ENCODE peak calls at places on chromosomes 11 and 22, in seven cellular contexts. X is mucosa of gallbladder, C is sciatic nerve, Z is AG09309, L is DMS 273 treated with DMSO at 0.1 percent for 48 hours, P is HFFc6, O is transverse colon. T is an unnamed sample.

GRCh38 chr11:125170001-125170405 is 5.5 kb downstream of the PKNOX2 start:
- DNase-seq in X (no peak), C (no peak), Z (no peak), L (peak), P (no peak), O (no peak), T (no peak)

GRCh38 chr11:1784761-1785650 is 21.3 kb upstream of the CTSD start:
- DNase-seq in X (no peak), C (peak), Z (no peak), L (no peak), P (no peak), O (no peak), T (no peak)

GRCh38 chr11:108973402-108974119 is 308.7 kb downstream of the DDX10 start:
- DNase-seq in X (no peak), C (no peak), Z (peak), L (no peak), P (peak), O (no peak), T (no peak)

GRCh38 chr11:60711316-60711715 is 11.9 kb downstream of the MS4A8 start:
- DNase-seq in X (peak), C (no peak), Z (no peak), L (no peak), P (no peak), O (no peak), T (no peak)

GRCh38 chr11:64598797-64599697 is 8.0 kb downstream of the SLC22A12 start:
- DNase-seq in X (no peak), C (no peak), Z (no peak), L (no peak), P (no peak), O (no peak), T (no peak)

GRCh38 chr11:64926689-64927088 is 2.2 kb downstream of the PPP2R5B start:
- DNase-seq in X (no peak), C (no peak), Z (no peak), L (no peak), P (no peak), O (no peak), T (no peak)

GRCh38 chr11:130834886-130835285 is 81.4 kb downstream of the SNX19 start:
- DNase-seq in X (no peak), C (no peak), Z (no peak), L (no peak), P (no peak), O (no peak), T (no peak)

GRCh38 chr11:120060512-120060911 is 77.4 kb downstream of the TRIM29 start:
- DNase-seq in X (no peak), C (no peak), Z (no peak), L (no peak), P (no peak), O (no peak), T (no peak)

GRCh38 chr11:74341926-74342325 is 30.5 kb upstream of the P4HA3 start:
- DNase-seq in X (no peak), C (no peak), Z (no peak), L (no peak), P (no peak), O (no peak), T (no peak)

GRCh38 chr11:63907063-63907462 is 9.9 kb downstream of the RCOR2 start:
- DNase-seq in X (no peak), C (no peak), Z (no peak), L (no peak), P (no peak), O (no peak), T (no peak)

GRCh38 chr11:77046060-77046501 is 11.9 kb downstream of the B3GNT6 start:
- DNase-seq in X (peak), C (no peak), Z (no peak), L (no peak), P (no peak), O (peak), T (peak)

GRCh38 chr11:93623179-93623578 is 38.3 kb upstream of the CEP295 start:
- DNase-seq in X (no peak), C (no peak), Z (no peak), L (no peak), P (no peak), O (no peak), T (no peak)

GRCh38 chr11:116578971-116579687 is 193.7 kb downstream of the BUD13 start:
- DNase-seq in X (no peak), C (no peak), Z (no peak), L (no peak), P (no peak), O (no peak), T (no peak)

GRCh38 chr11:111457731-111458368 is 54.3 kb downstream of the BTG4 start:
- DNase-seq in X (no peak), C (no peak), Z (no peak), L (no peak), P (no peak), O (no peak), T (no peak)

GRCh38 chr22:23068832-23069385 is 1.4 kb upstream of the GNAZ start:
- DNase-seq in X (no peak), C (peak), Z (no peak), L (no peak), P (no peak), O (peak), T (no peak)

GRCh38 chr11:3152471-3153110 is 12.5 kb downstream of the OSBPL5 start:
- DNase-seq in X (no peak), C (no peak), Z (no peak), L (no peak), P (no peak), O (no peak), T (no peak)

GRCh38 chr11:121983901-121984300 is 132.1 kb downstream of the BLID start:
- DNase-seq in X (no peak), C (no peak), Z (no peak), L (no peak), P (no peak), O (no peak), T (no peak)

GRCh38 chr11:15148181-15148580 is 33.5 kb downstream of the INSC start:
- DNase-seq in X (no peak), C (no peak), Z (no peak), L (no peak), P (no peak), O (no peak), T (no peak)

GRCh38 chr22:45006101-45006872 is 3.5 kb downstream of the PHF21B start:
- DNase-seq in X (no peak), C (no peak), Z (no peak), L (no peak), P (no peak), O (no peak), T (no peak)

GRCh38 chr11:87036756-87037449 is 831 bp upstream of the TMEM135 start:
- DNase-seq in X (peak), C (no peak), Z (no peak), L (no peak), P (no peak), O (peak), T (peak)

GRCh38 chr22:32765117-32765618 is 36.3 kb upstream of the TIMP3 start:
- DNase-seq in X (no peak), C (no peak), Z (no peak), L (no peak), P (no peak), O (no peak), T (no peak)

GRCh38 chr11:36452987-36453386 is 57.1 kb downstream of the TRAF6 start:
- DNase-seq in X (no peak), C (no peak), Z (no peak), L (no peak), P (no peak), O (no peak), T (no peak)

GRCh38 chr11:34977039-34977906 is 60.9 kb downstream of the PDHX start:
- DNase-seq in X (no peak), C (no peak), Z (peak), L (no peak), P (peak), O (no peak), T (no peak)

GRCh38 chr22:47012589-47013365 is 250.3 kb downstream of the TBC1D22A start:
- DNase-seq in X (no peak), C (no peak), Z (peak), L (no peak), P (no peak), O (no peak), T (no peak)

GRCh38 chr22:43946391-43946680 is 8.9 kb upstream of the SAMM50 start:
- DNase-seq in X (no peak), C (no peak), Z (no peak), L (no peak), P (no peak), O (no peak), T (no peak)

GRCh38 chr11:34234086-34234740 is 123.6 kb downstream of the ABTB2 start:
- DNase-seq in X (peak), C (no peak), Z (no peak), L (no peak), P (peak), O (peak), T (peak)

T was measured in activated CD8-positive, alpha-beta T cell treated with anti-CD3 and anti-CD28 coated beads for 36 hours.